ENCODE peak calls at places on chromosomes 1 and 21, in five cellular contexts. F is fibroblast of lung, N is GM23338, P is HCT116, Y is hepatocyte. Z is an unnamed sample.

GRCh38 chr1:45753248-45754037 is 3.0 kb upstream of the IPP start:
- DNase-seq in N (peak), Y (no peak), P (no peak), F (no peak), Z (no peak)

GRCh38 chr1:29461115-29461739 is 224.9 kb downstream of the PTPRU start:
- DNase-seq in P (no peak), Y (no peak), F (no peak), N (no peak), Z (no peak)

GRCh38 chr21:16125274-16125673 is 395.5 kb downstream of the USP25 start:
- DNase-seq in Y (no peak), N (no peak), P (no peak), F (no peak), Z (peak)

GRCh38 chr1:94608852-94609570 is 67.5 kb upstream of the F3 start:
- DNase-seq in P (no peak), Y (no peak), N (no peak), F (peak), Z (no peak)

GRCh38 chr1:41618066-41618825 is 133.8 kb upstream of the EDN2 start:
- DNase-seq in F (peak), Y (no peak), P (no peak), N (no peak), Z (no peak)

GRCh38 chr1:118275716-118276115 is 90.7 kb upstream of the SPAG17 start:
- DNase-seq in P (no peak), N (no peak), Y (no peak), F (no peak), Z (no peak)

GRCh38 chr1:191643060-191643459 is 515.2 kb upstream of the RGS18 start:
- DNase-seq in F (no peak), Y (no peak), N (no peak), P (no peak), Z (no peak)

GRCh38 chr1:168939131-168939946 is 167.2 kb upstream of the ATP1B1 start:
- DNase-seq in F (no peak), N (no peak), P (no peak), Y (peak), Z (no peak)

GRCh38 chr1:64624446-64624766 is 120.5 kb upstream of the RAVER2 start:
- DNase-seq in P (no peak), N (no peak), Y (no peak), F (peak), Z (no peak)

GRCh38 chr1:237104096-237104495 is 62.1 kb downstream of the RYR2 start:
- DNase-seq in N (no peak), Y (no peak), F (no peak), P (no peak), Z (no peak)
- TF ChIP-seq EZH2 in N (no peak), Y (no peak), F (no peak), P (no peak), Z (no peak)

DNA sequence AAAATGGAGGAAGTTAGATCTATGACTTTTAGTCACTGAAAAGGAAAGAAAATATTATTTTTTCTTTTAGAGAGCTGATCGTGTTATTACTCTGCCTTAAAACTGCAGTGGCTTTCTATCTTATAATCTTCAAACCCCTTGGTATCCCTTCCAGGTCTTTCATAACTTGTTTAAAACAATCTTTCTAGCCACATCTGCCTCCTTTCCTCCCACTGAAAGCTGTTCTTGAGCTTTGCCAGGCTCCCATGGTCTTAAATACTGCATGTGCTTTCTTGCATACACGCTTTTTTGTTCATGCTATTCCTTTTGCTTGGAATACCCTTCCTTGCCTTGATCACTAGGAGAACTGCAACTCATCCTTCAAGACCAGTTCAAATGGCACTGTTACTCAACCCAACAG is 65.9 kb upstream of the GADD45A start:
- DNase-seq in P (no peak), N (no peak), Y (no peak), F (peak), Z (no peak)
- H3K27ac ChIP-seq in P (no peak), N (no peak), Y (no peak), F (no peak), Z (no peak)

DNA sequence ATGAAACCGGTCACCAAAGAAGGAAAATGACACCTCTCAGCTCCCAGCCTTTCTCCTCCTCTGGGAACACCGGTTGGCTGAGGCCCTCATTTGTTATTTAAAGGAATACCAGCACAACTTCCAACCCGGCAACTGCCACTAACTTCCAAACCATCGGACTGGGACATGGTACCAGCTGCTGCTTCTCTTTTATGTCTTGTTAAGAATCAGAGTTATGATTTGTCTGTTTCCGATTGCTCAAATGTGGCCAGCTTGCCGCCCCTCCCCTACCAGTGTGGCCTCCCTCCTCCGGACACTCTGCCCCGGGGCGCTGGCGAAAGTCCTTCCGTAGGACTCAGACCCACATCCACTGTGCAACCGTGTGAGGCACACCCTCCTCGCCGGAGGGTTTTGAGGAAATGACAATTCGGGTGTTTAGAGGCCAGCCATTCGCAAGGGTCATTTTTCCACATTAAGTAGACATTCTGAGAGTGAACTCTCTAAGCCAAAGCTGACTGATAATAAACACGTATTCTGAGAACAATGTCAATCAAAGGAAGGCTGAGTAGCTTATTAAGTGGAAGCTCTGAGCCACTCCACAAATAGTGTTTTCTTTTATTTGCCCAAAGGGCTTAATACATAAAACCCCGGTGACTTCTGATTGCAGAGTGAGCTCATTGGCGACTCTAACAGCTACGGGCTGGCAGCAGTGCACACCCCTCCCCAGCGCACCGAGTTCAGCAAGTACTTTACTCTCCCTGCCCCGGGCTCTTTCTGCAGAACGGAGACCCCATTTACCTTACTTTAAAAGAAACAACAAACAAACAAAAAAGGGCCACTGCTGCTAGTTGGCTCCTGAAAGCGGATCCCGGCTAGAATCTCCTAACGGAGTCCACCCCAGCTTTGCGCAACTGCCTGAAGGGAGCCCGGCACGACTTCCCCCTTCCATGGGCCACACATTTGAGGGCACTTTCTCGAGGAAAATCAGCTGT is 5.4 kb downstream of the RIPK4 start:
- DNase-seq in P (no peak), N (peak), F (no peak), Y (peak), Z (no peak)
- TF ChIP-seq EZH2 in P (no peak), N (peak), F (peak), Y (no peak), Z (no peak)

DNA sequence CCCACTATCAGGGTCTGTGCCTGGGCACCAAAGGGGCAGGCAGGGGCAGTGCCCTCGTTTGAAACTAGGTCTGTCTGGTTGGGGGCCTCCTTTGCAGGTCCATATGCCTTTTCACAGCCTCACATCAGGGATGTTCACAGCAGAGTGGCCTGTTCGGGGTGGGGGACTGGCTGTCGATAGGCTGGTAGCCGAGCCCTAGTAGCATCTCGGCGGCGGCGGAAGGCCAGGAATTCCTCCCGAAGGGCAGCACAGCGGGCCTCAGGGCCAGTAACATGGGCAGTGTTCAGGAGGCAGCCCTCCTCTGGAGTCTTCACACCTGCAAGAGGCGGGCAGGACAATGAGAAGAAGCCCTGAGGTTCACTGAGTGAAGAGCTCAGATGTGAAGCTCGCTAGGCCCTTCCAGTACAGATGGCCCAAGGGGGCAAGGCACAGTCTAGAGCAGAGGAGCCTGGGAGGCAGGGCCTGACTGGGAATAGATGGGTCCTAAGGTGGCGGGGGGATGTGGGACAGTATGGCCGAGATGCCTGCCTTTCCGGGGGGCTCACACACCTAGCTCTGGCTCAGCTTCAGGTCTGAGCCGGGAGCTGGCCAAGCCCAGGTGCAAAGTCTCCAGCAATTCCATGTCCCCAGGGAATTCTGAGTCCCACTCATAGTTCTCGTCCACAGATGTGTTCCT is 2.0 kb upstream of the TAGLN2 start:
- DNase-seq in F (no peak), Y (no peak), P (no peak), N (no peak), Z (no peak)
- H3K27ac ChIP-seq in F (no peak), Y (no peak), P (no peak), N (no peak), Z (no peak)

GRCh38 chr1:155127105-155127671 is 488 bp upstream of the EFNA1 start:
- DNase-seq in Y (peak), F (peak), N (peak), P (no peak), Z (no peak)
- TF ChIP-seq EZH2 in Y (no peak), F (peak), N (peak), P (no peak), Z (no peak)

DNA sequence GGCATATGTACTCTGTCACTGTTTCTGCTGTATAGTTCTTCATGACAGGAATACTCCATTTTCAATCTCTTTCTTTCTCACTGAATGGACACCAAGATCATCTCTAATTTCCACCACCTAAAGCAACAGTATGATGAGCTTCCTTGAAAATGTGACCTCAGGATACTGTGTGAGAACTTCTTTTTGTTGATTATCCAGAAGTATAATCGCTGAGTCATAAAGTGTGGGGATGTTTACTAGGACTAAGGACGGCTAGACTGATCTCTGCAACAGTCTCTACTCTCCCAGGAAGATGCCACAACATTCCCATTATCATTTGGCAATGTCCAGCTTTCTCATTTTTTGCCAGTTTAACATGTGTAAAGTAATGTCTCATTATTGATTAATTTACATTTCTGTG is 70.3 kb downstream of the TNFSF18 start:
- DNase-seq in N (no peak), F (peak), P (no peak), Y (no peak), Z (no peak)
- H3K27ac ChIP-seq in N (no peak), F (no peak), P (no peak), Y (no peak), Z (no peak)

DNA sequence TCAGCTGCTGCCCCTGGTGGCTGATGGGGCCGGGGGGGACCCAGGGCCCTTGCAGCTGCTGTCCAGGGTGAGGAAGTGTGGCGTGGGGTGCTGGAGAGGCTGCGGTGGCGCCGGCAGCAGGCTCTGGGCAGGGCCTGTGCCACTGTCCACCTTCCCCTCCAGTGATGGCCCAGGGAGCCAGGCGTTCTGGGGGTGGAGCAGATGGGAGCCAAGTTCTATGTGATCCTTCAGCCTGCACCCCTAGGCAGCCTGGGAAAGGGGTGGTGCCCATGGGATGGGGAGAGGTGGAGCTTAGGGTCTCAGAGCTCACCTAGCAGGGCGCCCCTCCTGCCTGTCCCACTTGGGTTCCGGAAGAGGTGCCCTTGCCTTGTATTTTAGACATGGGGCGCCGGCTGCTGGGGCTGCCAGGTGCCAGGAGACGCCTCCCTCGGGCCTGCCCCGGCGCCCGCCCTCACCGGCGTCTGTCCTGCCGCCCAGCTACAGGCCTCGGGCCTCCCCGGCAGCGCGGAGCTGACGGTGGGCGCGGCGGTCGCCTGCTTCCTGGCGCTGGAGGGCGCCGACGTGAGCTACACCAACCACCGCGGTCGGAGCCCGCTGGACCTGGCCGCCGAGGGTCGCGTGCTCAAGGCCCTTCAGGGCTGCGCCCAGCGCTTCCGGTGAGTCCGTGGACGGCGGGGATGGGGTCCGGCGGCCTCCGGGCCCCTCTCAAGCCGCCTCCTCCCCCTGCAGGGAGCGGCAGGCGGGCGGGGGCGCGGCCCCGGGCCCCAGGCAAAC is 3.1 kb upstream of the MMP23B start:
- DNase-seq in Y (no peak), F (no peak), P (peak), N (peak), Z (no peak)
- TF ChIP-seq EZH2 in Y (no peak), F (no peak), P (no peak), N (no peak), Z (no peak)

GRCh38 chr1:31627301-31627929 is 9.9 kb downstream of the HCRTR1 start:
- DNase-seq in P (no peak), F (peak), N (no peak), Y (no peak), Z (no peak)

GRCh38 chr1:31625561-31626272 is 8.2 kb downstream of the HCRTR1 start:
- DNase-seq in P (no peak), Y (no peak), N (no peak), F (peak), Z (no peak)

GRCh38 chr1:31625180-31625514 is 7.7 kb downstream of the HCRTR1 start:
- DNase-seq in Y (no peak), N (no peak), F (no peak), P (no peak), Z (no peak)

GRCh38 chr1:31627930-31628421 is 10.5 kb downstream of the HCRTR1 start:
- DNase-seq in F (no peak), N (no peak), P (no peak), Y (no peak), Z (no peak)

GRCh38 chr1:31626451-31627202 is 9.1 kb downstream of the HCRTR1 start:
- DNase-seq in P (no peak), N (peak), F (peak), Y (peak), Z (no peak)
- H3K27ac ChIP-seq in P (no peak), N (no peak), F (no peak), Y (peak), Z (no peak)

GRCh38 chr1:179025125-179025974 is at the start of gene FAM20B:
- DNase-seq in Y (peak), N (peak), F (peak), P (peak), Z (no peak)

GRCh38 chr1:179026813-179027664 is 1.3 kb downstream of the FAM20B start:
- DNase-seq in N (no peak), P (no peak), Y (no peak), F (peak), Z (no peak)

GRCh38 chr1:179023946-179024345 is 1.7 kb upstream of the FAM20B start:
- DNase-seq in F (no peak), P (no peak), N (no peak), Y (no peak), Z (no peak)

GRCh38 chr1:179029293-179029692 is 3.6 kb downstream of the FAM20B start:
- DNase-seq in F (no peak), N (peak), Y (no peak), P (no peak), Z (no peak)

DNA sequence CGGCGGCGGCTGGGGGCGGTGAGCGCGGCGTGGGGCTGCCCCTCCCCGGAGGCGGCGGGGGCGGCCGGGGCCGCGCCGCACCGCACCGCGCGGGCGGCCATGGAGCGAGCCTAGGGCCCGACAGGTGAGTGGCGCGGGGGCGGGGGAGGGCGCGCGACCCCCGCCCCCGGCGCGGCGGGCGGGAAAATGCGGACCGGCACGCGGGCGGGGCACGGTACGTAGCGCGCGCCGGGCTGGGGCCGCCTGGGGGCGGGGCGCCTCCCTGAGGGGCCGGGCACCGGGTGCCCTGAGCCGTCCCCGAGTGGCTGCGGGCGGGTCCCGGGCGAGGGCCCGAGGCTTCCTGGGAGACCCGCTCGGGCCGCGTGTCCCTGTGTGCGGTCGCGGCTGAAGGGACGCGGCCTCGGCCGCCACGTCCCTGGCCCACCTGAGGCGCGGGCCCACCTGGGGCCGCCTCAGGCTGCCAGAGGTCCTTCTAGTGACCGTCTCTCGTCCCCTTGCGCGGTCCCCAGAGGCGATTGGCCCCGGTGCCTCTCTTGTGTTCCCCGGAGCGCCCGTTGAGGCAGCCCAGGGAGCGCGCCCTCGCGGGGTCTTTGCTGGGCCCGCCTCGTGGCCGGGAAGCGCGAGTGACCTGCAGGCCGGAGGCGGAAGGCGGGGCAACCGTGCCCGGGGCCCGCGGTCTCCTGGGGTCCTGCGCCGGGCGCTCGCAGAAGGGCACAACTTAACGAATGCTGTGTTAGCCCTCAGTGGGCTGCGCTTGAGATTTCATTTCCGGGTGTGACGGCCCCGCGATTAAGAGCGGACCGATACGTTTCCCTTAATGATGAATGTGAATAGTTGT is 500 bp downstream of the FAM20B start:
- DNase-seq in N (peak), Y (peak), P (peak), F (peak), Z (no peak)
- TF ChIP-seq EZH2 in N (no peak), Y (no peak), P (no peak), F (no peak), Z (no peak)

GRCh38 chr1:184658033-184658432 is 96.6 kb downstream of the EDEM3 start:
- DNase-seq in Y (no peak), N (no peak), P (no peak), F (no peak), Z (no peak)
- H3K27ac ChIP-seq in Y (no peak), N (no peak), P (no peak), F (no peak), Z (no peak)

Z was measured in SK-N-MC.